ENCODE peak calls at places on chromosomes 1 and 21, in four cellular contexts. One of them, this sample, is unnamed.

GRCh38 chr1:246215505-246215893 is 291.6 kb downstream of the SMYD3 start:
- DNase-seq in tibial artery: no peak
- DNase-seq in fibroblast of mammary gland: no peak
- DNase-seq in kidney epithelial cell: no peak
- DNase-seq in this sample: no peak

GRCh38 chr1:101357444-101357986 is 120.7 kb downstream of the S1PR1 start:
- DNase-seq in kidney epithelial cell: peak
- DNase-seq in tibial artery: no peak
- DNase-seq in fibroblast of mammary gland: peak
- DNase-seq in this sample: peak

GRCh38 chr1:14599173-14599754 is 779 bp downstream of the KAZN start:
- DNase-seq in tibial artery: no peak
- DNase-seq in kidney epithelial cell: no peak
- DNase-seq in fibroblast of mammary gland: no peak
- DNase-seq in this sample: no peak

GRCh38 chr1:159949123-159949522 is 3.7 kb upstream of the IGSF9 start:
- DNase-seq in kidney epithelial cell: no peak
- DNase-seq in tibial artery: peak
- DNase-seq in fibroblast of mammary gland: no peak
- DNase-seq in this sample: no peak

GRCh38 chr21:32459972-32460371 is 47.5 kb downstream of the EVA1C start:
- DNase-seq in kidney epithelial cell: no peak
- DNase-seq in tibial artery: no peak
- DNase-seq in fibroblast of mammary gland: no peak
- DNase-seq in this sample: peak

GRCh38 chr1:111140680-111140967 is 601 bp downstream of the CEPT1 start:
- DNase-seq in tibial artery: no peak
- DNase-seq in kidney epithelial cell: peak
- DNase-seq in fibroblast of mammary gland: peak
- DNase-seq in this sample: peak

GRCh38 chr1:225928186-225929175 is 4.4 kb upstream of the PYCR2 start:
- DNase-seq in tibial artery: no peak
- DNase-seq in fibroblast of mammary gland: no peak
- DNase-seq in kidney epithelial cell: no peak
- DNase-seq in this sample: no peak

GRCh38 chr1:11487196-11487751 is 8.3 kb downstream of the DISP3 start:
- DNase-seq in kidney epithelial cell: no peak
- DNase-seq in tibial artery: no peak
- DNase-seq in fibroblast of mammary gland: no peak
- DNase-seq in this sample: no peak

GRCh38 chr1:39266269-39266668 is 61.8 kb downstream of the MACF1 start:
- DNase-seq in tibial artery: no peak
- DNase-seq in kidney epithelial cell: no peak
- DNase-seq in fibroblast of mammary gland: peak
- DNase-seq in this sample: peak

GRCh38 chr1:45929257-45929687 is 125.9 kb downstream of the MAST2 start:
- DNase-seq in kidney epithelial cell: peak
- DNase-seq in fibroblast of mammary gland: peak
- DNase-seq in tibial artery: no peak
- DNase-seq in this sample: peak

GRCh38 chr21:14080764-14081096 is 130.0 kb downstream of the LIPI start:
- DNase-seq in fibroblast of mammary gland: no peak
- DNase-seq in tibial artery: no peak
- DNase-seq in kidney epithelial cell: no peak
- DNase-seq in this sample: no peak

GRCh38 chr1:172069535-172069934 is 228.2 kb downstream of the DNM3 start:
- DNase-seq in kidney epithelial cell: no peak
- DNase-seq in tibial artery: no peak
- DNase-seq in fibroblast of mammary gland: peak
- DNase-seq in this sample: peak

GRCh38 chr1:3064901-3065300 is 4.1 kb upstream of the PRDM16 start:
- DNase-seq in kidney epithelial cell: no peak
- DNase-seq in fibroblast of mammary gland: no peak
- DNase-seq in tibial artery: no peak
- DNase-seq in this sample: no peak

GRCh38 chr1:230681599-230681998 is 32.3 kb downstream of the AGT start:
- DNase-seq in kidney epithelial cell: peak
- DNase-seq in tibial artery: no peak
- DNase-seq in fibroblast of mammary gland: peak
- DNase-seq in this sample: peak

GRCh38 chr1:66563094-66563800 is 29.3 kb downstream of the SGIP1 start:
- DNase-seq in tibial artery: no peak
- DNase-seq in fibroblast of mammary gland: peak
- DNase-seq in kidney epithelial cell: peak
- DNase-seq in this sample: peak

GRCh38 chr21:43937898-43938309 is 72.9 kb downstream of the AGPAT3 start:
- DNase-seq in fibroblast of mammary gland: no peak
- DNase-seq in kidney epithelial cell: no peak
- DNase-seq in tibial artery: no peak
- DNase-seq in this sample: no peak

GRCh38 chr21:43940329-43940653 is 71.8 kb upstream of the TRAPPC10 start:
- DNase-seq in kidney epithelial cell: no peak
- DNase-seq in tibial artery: no peak
- DNase-seq in fibroblast of mammary gland: no peak
- DNase-seq in this sample: no peak

GRCh38 chr21:43938751-43939442 is 73.2 kb upstream of the TRAPPC10 start:
- DNase-seq in tibial artery: peak
- DNase-seq in fibroblast of mammary gland: peak
- DNase-seq in kidney epithelial cell: no peak
- DNase-seq in this sample: peak

GRCh38 chr21:43940672-43941071 is 71.4 kb upstream of the TRAPPC10 start:
- DNase-seq in tibial artery: no peak
- DNase-seq in kidney epithelial cell: no peak
- DNase-seq in fibroblast of mammary gland: no peak
- DNase-seq in this sample: no peak

GRCh38 chr21:43939443-43940328 is 72.4 kb upstream of the TRAPPC10 start:
- DNase-seq in kidney epithelial cell: no peak
- DNase-seq in fibroblast of mammary gland: no peak
- DNase-seq in tibial artery: no peak
- DNase-seq in this sample: no peak
- H3K4me3 ChIP-seq in kidney epithelial cell: no peak
- H3K4me3 ChIP-seq in fibroblast of mammary gland: no peak
- H3K4me3 ChIP-seq in tibial artery: no peak
- H3K4me3 ChIP-seq in this sample: no peak

GRCh38 chr1:96538001-96538649 is 183.5 kb upstream of the PTBP2 start:
- DNase-seq in tibial artery: peak
- DNase-seq in fibroblast of mammary gland: peak
- DNase-seq in kidney epithelial cell: no peak
- DNase-seq in this sample: peak
- TF ChIP-seq CTCF in tibial artery: no peak
- TF ChIP-seq CTCF in fibroblast of mammary gland: peak
- TF ChIP-seq CTCF in kidney epithelial cell: no peak
- TF ChIP-seq CTCF in this sample: peak

GRCh38 chr1:203076031-203076511 is 9.7 kb downstream of the MYOG start:
- DNase-seq in fibroblast of mammary gland: no peak
- DNase-seq in kidney epithelial cell: no peak
- DNase-seq in tibial artery: no peak
- DNase-seq in this sample: no peak

GRCh38 chr1:203080456-203080855 is 5.4 kb downstream of the MYOG start:
- DNase-seq in kidney epithelial cell: no peak
- DNase-seq in fibroblast of mammary gland: no peak
- DNase-seq in tibial artery: no peak
- DNase-seq in this sample: no peak

GRCh38 chr1:203077367-203077766 is 8.4 kb downstream of the MYOG start:
- DNase-seq in tibial artery: no peak
- DNase-seq in fibroblast of mammary gland: no peak
- DNase-seq in kidney epithelial cell: no peak
- DNase-seq in this sample: no peak

GRCh38 chr1:203078478-203078877 is 7.3 kb downstream of the MYOG start:
- DNase-seq in fibroblast of mammary gland: no peak
- DNase-seq in tibial artery: no peak
- DNase-seq in kidney epithelial cell: no peak
- DNase-seq in this sample: no peak

GRCh38 chr1:203077956-203078355 is 7.9 kb downstream of the MYOG start:
- DNase-seq in fibroblast of mammary gland: no peak
- DNase-seq in kidney epithelial cell: no peak
- DNase-seq in tibial artery: no peak
- DNase-seq in this sample: no peak
- H3K4me3 ChIP-seq in fibroblast of mammary gland: no peak
- H3K4me3 ChIP-seq in kidney epithelial cell: no peak
- H3K4me3 ChIP-seq in tibial artery: no peak
- H3K4me3 ChIP-seq in this sample: no peak

GRCh38 chr1:150237746-150238145 is 1.8 kb upstream of the ANP32E start:
- DNase-seq in fibroblast of mammary gland: no peak
- DNase-seq in kidney epithelial cell: no peak
- DNase-seq in tibial artery: peak
- DNase-seq in this sample: no peak

GRCh38 chr1:150234647-150235435 is 1.1 kb downstream of the ANP32E start:
- DNase-seq in tibial artery: peak
- DNase-seq in kidney epithelial cell: no peak
- DNase-seq in fibroblast of mammary gland: peak
- DNase-seq in this sample: peak

GRCh38 chr1:150235436-150235851 is 468 bp downstream of the ANP32E start:
- DNase-seq in kidney epithelial cell: no peak
- DNase-seq in fibroblast of mammary gland: peak
- DNase-seq in tibial artery: peak
- DNase-seq in this sample: peak

GRCh38 chr1:150236614-150236934 is 662 bp upstream of the ANP32E start:
- DNase-seq in kidney epithelial cell: no peak
- DNase-seq in fibroblast of mammary gland: no peak
- DNase-seq in tibial artery: no peak
- DNase-seq in this sample: no peak

GRCh38 chr1:150235852-150236613 is at the start of gene ANP32E:
- DNase-seq in tibial artery: peak
- DNase-seq in fibroblast of mammary gland: peak
- DNase-seq in kidney epithelial cell: peak
- DNase-seq in this sample: peak
- TF ChIP-seq CTCF in tibial artery: peak
- TF ChIP-seq CTCF in fibroblast of mammary gland: no peak
- TF ChIP-seq CTCF in kidney epithelial cell: no peak
- TF ChIP-seq CTCF in this sample: peak

GRCh38 chr1:24503003-24503751 is 541 bp downstream of the RCAN3 start:
- DNase-seq in kidney epithelial cell: no peak
- DNase-seq in tibial artery: no peak
- DNase-seq in fibroblast of mammary gland: no peak
- DNase-seq in this sample: no peak

GRCh38 chr1:24503870-24504523 is 1.4 kb downstream of the RCAN3 start:
- DNase-seq in kidney epithelial cell: no peak
- DNase-seq in fibroblast of mammary gland: no peak
- DNase-seq in tibial artery: no peak
- DNase-seq in this sample: no peak

GRCh38 chr1:24500448-24501048 is 2.1 kb upstream of the RCAN3 start:
- DNase-seq in fibroblast of mammary gland: no peak
- DNase-seq in tibial artery: no peak
- DNase-seq in kidney epithelial cell: no peak
- DNase-seq in this sample: no peak

GRCh38 chr1:24501371-24502167 is 1.1 kb upstream of the RCAN3 start:
- DNase-seq in fibroblast of mammary gland: peak
- DNase-seq in kidney epithelial cell: no peak
- DNase-seq in tibial artery: no peak
- DNase-seq in this sample: peak

GRCh38 chr1:24502168-24503002 is at the start of gene RCAN3:
- DNase-seq in fibroblast of mammary gland: peak
- DNase-seq in kidney epithelial cell: peak
- DNase-seq in tibial artery: peak
- DNase-seq in this sample: peak
- H3K4me3 ChIP-seq in fibroblast of mammary gland: peak
- H3K4me3 ChIP-seq in kidney epithelial cell: peak
- H3K4me3 ChIP-seq in tibial artery: peak
- H3K4me3 ChIP-seq in this sample: peak

DNA sequence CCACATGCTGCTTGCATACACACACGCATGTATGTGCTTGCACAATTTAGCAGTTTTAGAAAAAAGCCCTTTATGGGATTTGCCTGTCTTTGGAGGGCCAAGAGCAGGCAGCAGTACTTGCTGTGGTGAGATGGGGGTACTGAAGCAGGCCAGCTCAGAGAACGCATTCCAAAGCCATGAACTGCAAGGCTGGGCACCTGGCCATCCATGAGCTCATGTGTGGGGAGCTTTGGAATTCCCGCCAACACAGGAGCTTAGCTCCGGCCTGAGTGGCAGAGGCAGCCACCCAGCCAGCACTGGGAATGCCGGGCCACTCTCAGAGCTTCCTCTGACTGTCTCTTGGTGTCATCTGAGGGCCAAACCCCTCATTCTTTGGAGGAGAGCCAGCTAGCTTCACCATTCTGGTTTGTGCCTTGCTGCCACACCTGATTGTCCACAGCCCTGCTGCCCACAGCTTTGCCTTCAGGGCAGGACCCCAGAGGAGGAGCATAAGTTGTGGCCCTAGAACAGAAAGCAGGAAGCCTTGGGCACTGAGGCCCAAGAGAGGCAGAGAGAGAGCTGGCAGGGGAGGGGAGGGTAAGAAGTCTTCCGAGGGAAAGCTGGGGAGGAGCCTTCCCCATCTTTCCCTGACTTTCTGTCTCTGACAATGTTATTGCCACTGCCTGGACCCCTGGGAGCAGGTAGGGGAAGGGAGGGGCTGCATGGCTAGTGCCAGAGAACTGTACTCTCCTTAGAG is 92.1 kb upstream of the POU3F1 start:
- DNase-seq in tibial artery: peak
- DNase-seq in fibroblast of mammary gland: peak
- DNase-seq in kidney epithelial cell: peak
- DNase-seq in this sample: peak
- TF ChIP-seq CTCF in tibial artery: peak
- TF ChIP-seq CTCF in fibroblast of mammary gland: peak
- TF ChIP-seq CTCF in kidney epithelial cell: peak
- TF ChIP-seq CTCF in this sample: peak

DNA sequence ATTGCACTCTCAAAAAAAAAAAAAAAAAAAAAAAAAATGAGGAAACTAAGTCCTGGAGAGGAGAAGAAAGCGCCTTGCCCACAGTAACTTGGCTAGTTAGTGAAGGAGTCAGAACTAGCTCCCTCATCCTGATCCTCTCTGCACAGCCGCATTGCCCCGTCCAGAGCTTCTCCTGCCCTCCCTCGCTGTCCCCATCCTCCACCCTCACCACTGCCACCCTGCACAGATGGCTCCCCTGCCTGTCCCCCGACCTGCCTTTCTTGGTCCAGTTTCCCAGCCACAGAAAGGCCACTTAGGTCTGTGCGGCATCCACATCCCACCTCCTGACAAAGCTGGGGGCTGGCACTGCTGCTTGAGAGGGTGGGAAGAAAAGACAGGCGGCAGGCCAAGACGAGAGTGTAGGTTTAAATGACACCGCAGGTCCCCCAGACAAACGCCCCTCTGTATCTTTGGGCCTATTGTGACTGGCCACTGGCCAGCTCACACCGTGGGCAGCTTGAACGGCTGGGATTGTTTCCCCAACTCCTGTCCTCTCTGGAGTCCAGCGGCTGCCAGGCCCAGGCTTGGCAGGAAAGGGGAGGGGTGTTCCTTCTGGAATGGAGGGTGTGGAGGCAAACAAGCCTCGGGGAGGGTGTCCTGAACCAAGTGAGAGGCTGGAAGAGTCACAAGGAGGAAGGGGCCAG is 20.2 kb downstream of the NCMAP start:
- DNase-seq in tibial artery: no peak
- DNase-seq in kidney epithelial cell: no peak
- DNase-seq in fibroblast of mammary gland: no peak
- DNase-seq in this sample: no peak
- H3K4me3 ChIP-seq in tibial artery: no peak
- H3K4me3 ChIP-seq in kidney epithelial cell: no peak
- H3K4me3 ChIP-seq in fibroblast of mammary gland: no peak
- H3K4me3 ChIP-seq in this sample: no peak

GRCh38 chr1:229675396-229675795 is 49.3 kb downstream of the URB2 start:
- DNase-seq in kidney epithelial cell: no peak
- DNase-seq in tibial artery: no peak
- DNase-seq in fibroblast of mammary gland: no peak
- DNase-seq in this sample: no peak
- TF ChIP-seq CTCF in kidney epithelial cell: no peak
- TF ChIP-seq CTCF in tibial artery: no peak
- TF ChIP-seq CTCF in fibroblast of mammary gland: no peak
- TF ChIP-seq CTCF in this sample: no peak

This sample was measured in choroid plexus epithelial cell.